ENCODE peak calls at places on chromosomes 12 and 14, in eight cellular contexts. One of them, this sample, is unnamed.

GRCh38 chr14:92207928-92208265 is 86.1 kb downstream of the CPSF2 start:
- DNase-seq in NCI-H1694 treated with DMSO at 0.1 percent for 48 hours: no peak
- DNase-seq in germinal center: no peak
- DNase-seq in NCI-H1048: no peak
- DNase-seq in memory B cell: no peak
- DNase-seq in left cardiac atrium: no peak
- DNase-seq in left colon: no peak
- DNase-seq in AG10803: no peak
- DNase-seq in this sample: no peak

GRCh38 chr14:63878052-63878451 is 25.2 kb downstream of the SYNE2 start:
- DNase-seq in left colon: no peak
- DNase-seq in memory B cell: no peak
- DNase-seq in germinal center: no peak
- DNase-seq in AG10803: no peak
- DNase-seq in NCI-H1694 treated with DMSO at 0.1 percent for 48 hours: no peak
- DNase-seq in left cardiac atrium: no peak
- DNase-seq in NCI-H1048: no peak
- DNase-seq in this sample: no peak

GRCh38 chr12:132095520-132096409 is 48.4 kb downstream of the DDX51 start:
- DNase-seq in NCI-H1694 treated with DMSO at 0.1 percent for 48 hours: no peak
- DNase-seq in left cardiac atrium: no peak
- DNase-seq in AG10803: no peak
- DNase-seq in left colon: no peak
- DNase-seq in NCI-H1048: no peak
- DNase-seq in germinal center: no peak
- DNase-seq in memory B cell: no peak
- DNase-seq in this sample: no peak

GRCh38 chr12:89801284-89801683 is 92.6 kb upstream of the ATP2B1 start:
- DNase-seq in NCI-H1694 treated with DMSO at 0.1 percent for 48 hours: no peak
- DNase-seq in memory B cell: no peak
- DNase-seq in AG10803: no peak
- DNase-seq in germinal center: no peak
- DNase-seq in NCI-H1048: no peak
- DNase-seq in left cardiac atrium: no peak
- DNase-seq in left colon: no peak
- DNase-seq in this sample: no peak

GRCh38 chr12:107704056-107704455 is 18.5 kb downstream of the PWP1 start:
- DNase-seq in NCI-H1048: no peak
- DNase-seq in AG10803: no peak
- DNase-seq in left colon: no peak
- DNase-seq in germinal center: no peak
- DNase-seq in left cardiac atrium: no peak
- DNase-seq in memory B cell: no peak
- DNase-seq in NCI-H1694 treated with DMSO at 0.1 percent for 48 hours: no peak
- DNase-seq in this sample: no peak

GRCh38 chr14:34943506-34943905 is 39.3 kb upstream of the SRP54 start:
- DNase-seq in NCI-H1694 treated with DMSO at 0.1 percent for 48 hours: no peak
- DNase-seq in germinal center: no peak
- DNase-seq in left cardiac atrium: no peak
- DNase-seq in left colon: no peak
- DNase-seq in NCI-H1048: no peak
- DNase-seq in AG10803: no peak
- DNase-seq in memory B cell: no peak
- DNase-seq in this sample: no peak

GRCh38 chr14:104973215-104974145 is 4.7 kb downstream of the AHNAK2 start:
- DNase-seq in left cardiac atrium: peak
- DNase-seq in AG10803: peak
- DNase-seq in NCI-H1048: no peak
- DNase-seq in memory B cell: no peak
- DNase-seq in left colon: peak
- DNase-seq in germinal center: no peak
- DNase-seq in NCI-H1694 treated with DMSO at 0.1 percent for 48 hours: no peak
- DNase-seq in this sample: no peak

GRCh38 chr12:92136883-92137582 is 8.6 kb downstream of the BTG1 start:
- DNase-seq in NCI-H1694 treated with DMSO at 0.1 percent for 48 hours: no peak
- DNase-seq in left colon: no peak
- DNase-seq in NCI-H1048: no peak
- DNase-seq in left cardiac atrium: no peak
- DNase-seq in memory B cell: no peak
- DNase-seq in germinal center: no peak
- DNase-seq in AG10803: peak
- DNase-seq in this sample: no peak

This sample was measured in DMS 273 treated with DMSO at 0.1 percent for 48 hours.